ENCODE peak calls at places on chromosomes 11 and 22, in nine cellular contexts. Y is heart left ventricle, L is tibial nerve, T is H1, Z is stomach, Q is uterus, M is esophagus squamous epithelium, R is breast epithelium, O is IMR-90. K is an unnamed sample.

GRCh38 chr11:68617925-68618809 is 66.2 kb upstream of the GAL start:
- DNase-seq in M (no peak), Q (no peak), R (no peak), L (no peak), T (no peak), O (no peak), Z (no peak), Y (no peak), K (no peak)

GRCh38 chr11:16612801-16613400 is 125.5 kb upstream of the C11orf58 start:
- DNase-seq in Z (no peak), O (peak; percentile 35), L (no peak), T (no peak), R (no peak), Y (no peak), Q (no peak), M (no peak), K (no peak)

GRCh38 chr22:48257690-48258065 is 1495.2 kb downstream of the TBC1D22A start:
- DNase-seq in O (no peak), Z (no peak), Q (peak; percentile 44), R (no peak), Y (no peak), M (no peak), T (no peak), L (no peak), K (no peak)

GRCh38 chr11:96012086-96012824 is 88.3 kb upstream of the MTMR2 start:
- DNase-seq in R (peak; percentile 44), Y (peak; percentile 44), Q (peak; percentile 29), Z (no peak), O (peak; percentile 54), T (no peak), M (no peak), L (peak; percentile 19), K (peak; percentile 75)

GRCh38 chr11:122593473-122594420 is 61.8 kb upstream of the UBASH3B start:
- DNase-seq in Q (no peak), Y (no peak), O (no peak), T (no peak), L (no peak), M (no peak), R (no peak), Z (no peak), K (no peak)

GRCh38 chr11:94837317-94837716 is 69.2 kb downstream of the AMOTL1 start:
- DNase-seq in L (no peak), M (no peak), O (no peak), Q (no peak), Y (peak; percentile 33), Z (no peak), R (no peak), T (no peak), K (no peak)

GRCh38 chr11:6599884-6600390 is 3.5 kb downstream of the RRP8 start:
- DNase-seq in Y (no peak), Z (no peak), Q (no peak), O (no peak), L (no peak), R (no peak), T (peak; percentile 13), M (no peak), K (no peak)

GRCh38 chr22:19357270-19358105 is 66.0 kb upstream of the CLTCL1 start:
- DNase-seq in Q (no peak), T (no peak), O (peak; percentile 84), M (no peak), Z (no peak), R (no peak), L (no peak), Y (no peak), K (no peak)

GRCh38 chr22:28989484-28989883 is 72.1 kb downstream of the C22orf31 start:
- DNase-seq in L (no peak), Z (no peak), O (no peak), M (no peak), Q (peak; percentile 64), R (peak; percentile 26), Y (no peak), T (no peak), K (no peak)

GRCh38 chr11:103619480-103619879 is 417.0 kb upstream of the DDI1 start:
- DNase-seq in T (no peak), L (no peak), Y (no peak), Q (no peak), Z (no peak), O (no peak), R (no peak), M (no peak), K (no peak)

GRCh38 chr11:68963779-68964178 is 17.0 kb downstream of the MRGPRD start:
- DNase-seq in Z (no peak), Q (peak; percentile 8), O (peak; percentile 19), Y (no peak), R (no peak), M (no peak), L (no peak), T (no peak), K (no peak)

GRCh38 chr11:105297463-105297862 is 157.9 kb upstream of the CARD18 start:
- DNase-seq in Y (no peak), R (no peak), Z (no peak), L (no peak), T (no peak), M (no peak), O (peak; percentile 73), Q (no peak), K (no peak)

GRCh38 chr11:100801225-100801999 is 114.3 kb downstream of the ARHGAP42 start:
- DNase-seq in R (no peak), Z (no peak), Y (no peak), Q (no peak), M (no peak), T (no peak), L (no peak), O (no peak), K (no peak)

GRCh38 chr11:13357232-13357631 is 79.6 kb downstream of the BMAL1 start:
- DNase-seq in Z (no peak), Y (no peak), O (no peak), R (no peak), L (no peak), T (peak; percentile 64), Q (no peak), M (no peak), K (no peak)

GRCh38 chr11:17972987-17973386 is 39.9 kb downstream of the SERGEF start:
- DNase-seq in L (no peak), O (peak; percentile 93), R (peak; percentile 47), Z (no peak), Y (peak; percentile 70), M (no peak), T (peak; percentile 77), Q (peak; percentile 33), K (no peak)

GRCh38 chr22:50016988-50017700 is 4.6 kb upstream of the IL17REL start:
- DNase-seq in Z (peak; percentile 63), Q (no peak), M (no peak), O (no peak), T (no peak), Y (no peak), R (no peak), L (no peak), K (peak; percentile 78)

GRCh38 chr11:26830757-26831156 is 108.9 kb upstream of the SLC5A12 start:
- DNase-seq in L (no peak), T (no peak), O (no peak), Y (no peak), M (no peak), Z (no peak), Q (no peak), R (no peak), K (no peak)

GRCh38 chr11:128500488-128500887 is 86.9 kb downstream of the ETS1 start:
- DNase-seq in M (no peak), T (no peak), O (peak; percentile 62), L (no peak), Q (no peak), R (no peak), Y (no peak), Z (no peak), K (no peak)
- H3K4me1 ChIP-seq in M (peaks cover 22% of the 10 kb centered on the region), T (no peaks in the 10 kb centered on the region), O (peaks cover 48% of the 10 kb centered on the region), L (peaks cover 74% of the 10 kb centered on the region), Q (peaks cover 15% of the 10 kb centered on the region), R (peaks cover 39% of the 10 kb centered on the region), Y (peaks cover 100% of the 10 kb centered on the region), Z (peaks cover 96% of the 10 kb centered on the region), K (peaks cover 100% of the 10 kb centered on the region)

DNA sequence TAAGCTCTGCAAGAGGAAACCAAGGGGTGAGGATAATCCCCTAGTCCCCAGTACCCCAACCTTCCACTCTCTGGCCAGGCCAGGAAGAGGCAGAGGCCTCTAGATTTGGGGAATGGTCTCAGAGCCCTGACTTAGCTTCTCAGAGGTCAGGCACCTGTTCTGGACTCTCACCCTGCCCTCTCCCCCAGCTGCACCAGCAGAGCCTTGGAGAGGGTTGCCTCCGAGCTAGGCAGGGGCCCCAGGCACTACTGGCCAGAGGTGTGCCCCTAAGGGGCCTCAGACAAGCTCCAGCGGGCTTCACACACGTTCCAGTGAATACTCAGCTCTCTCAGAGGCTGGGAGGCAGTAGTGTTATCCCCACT is 8.0 kb downstream of the FREY1 start:
- DNase-seq in Y (no peak), M (no peak), T (no peak), L (no peak), Z (no peak), R (no peak), O (no peak), Q (no peak), K (no peak)
- H3K27ac ChIP-seq in Y (no peak overlapping the region), M (no peak overlapping the region), T (no peak overlapping the region), L (peak overlapping the region; percentile 65), Z (peak overlapping the region; percentile 73), R (peak overlapping the region; percentile 68), O (no peak overlapping the region), Q (peak overlapping the region; percentile 86), K (no peak overlapping the region)

DNA sequence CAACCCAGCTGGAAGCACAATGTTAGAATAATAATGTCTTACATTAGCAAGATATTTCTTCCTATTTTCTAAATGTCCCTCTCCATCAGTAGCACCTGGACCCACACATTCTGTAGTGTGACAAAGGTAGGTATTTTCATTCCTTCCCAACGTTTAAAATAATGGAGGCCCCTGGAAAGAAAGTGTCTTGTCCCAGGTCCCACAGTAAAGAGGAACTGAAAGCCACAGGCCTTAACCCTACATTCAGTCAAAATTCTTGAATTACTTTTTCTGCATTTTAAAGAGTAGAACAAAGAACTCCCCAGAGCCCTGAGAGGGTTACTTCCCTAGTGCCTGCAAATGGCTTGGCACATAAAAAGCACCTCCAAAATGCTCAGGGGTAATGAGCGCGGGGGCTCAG is 26.3 kb downstream of the OPCML start:
- DNase-seq in R (no peak), Z (no peak), M (no peak), Q (no peak), O (no peak), L (no peak), Y (no peak), T (no peak), K (no peak)
- TF ChIP-seq POLR2A in R (no peak), Z (no peak), M (no peak), Q (no peak), O (no peak), L (no peak), Y (no peak), T (no peak), K (no peak)

DNA sequence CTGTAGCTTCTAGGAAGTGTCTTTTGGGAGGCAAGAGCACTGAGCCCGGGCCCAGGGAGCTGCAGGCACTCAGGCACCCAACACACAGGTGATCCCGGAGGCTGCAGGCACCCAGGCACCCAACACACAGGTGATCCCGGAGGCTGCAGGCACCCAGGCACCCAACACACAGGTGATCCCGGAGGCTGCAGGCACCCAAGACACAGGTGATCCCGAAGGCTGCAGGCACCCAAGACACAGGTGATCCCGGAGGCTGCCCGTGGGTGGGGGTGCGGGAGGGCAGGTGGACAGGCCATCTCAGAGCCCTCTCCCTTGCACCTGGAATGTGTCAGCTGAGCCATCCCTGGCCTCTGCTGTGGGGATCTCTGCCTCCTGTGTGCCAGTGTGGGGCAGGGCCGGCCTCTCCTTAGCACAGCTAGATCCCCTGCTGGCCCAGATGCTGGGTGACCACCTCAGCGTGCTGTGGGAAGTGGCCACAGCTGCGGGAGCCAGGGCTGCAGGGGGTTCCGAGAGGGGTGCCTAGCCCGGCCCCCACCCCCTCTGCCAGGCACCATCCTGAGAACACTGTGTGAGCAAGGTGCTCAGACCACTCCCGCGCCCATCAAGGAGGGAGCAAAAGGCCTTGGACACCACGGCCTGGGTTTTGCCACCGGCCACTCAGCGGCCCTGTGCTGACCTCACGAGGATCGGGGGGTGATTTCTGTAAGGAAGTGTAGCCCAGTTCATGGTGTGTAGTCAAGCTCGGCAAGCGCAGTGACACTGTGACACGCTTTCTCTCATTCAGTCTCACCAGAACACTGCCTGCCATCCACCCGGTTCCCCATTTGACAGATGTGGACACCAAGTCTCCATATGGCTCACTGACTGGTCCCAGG is 14.2 kb downstream of the MRGPRG start:
- DNase-seq in L (no peak), T (no peak), R (no peak), Q (no peak), O (no peak), Y (peak; percentile 16), Z (no peak), M (no peak), K (peak; percentile 71)
- H3K4me1 ChIP-seq in L (peaks cover 10% of the 10 kb centered on the region), T (peaks cover 4% of the 10 kb centered on the region), R (no peaks in the 10 kb centered on the region), Q (no peaks in the 10 kb centered on the region), O (no peaks in the 10 kb centered on the region), Y (peaks cover 12% of the 10 kb centered on the region), Z (peaks cover 21% of the 10 kb centered on the region), M (no peaks in the 10 kb centered on the region), K (peaks cover 33% of the 10 kb centered on the region)